ENCODE peak calls at places on chromosomes 3 and 15, in four cellular contexts. J is mammary epithelial cell, Z is thoracic aorta, T is tibial artery. Q is an unnamed sample.

GRCh38 chr15:55496716-55497115 is 11.3 kb downstream of the DNAAF4 start:
- DNase-seq in J (no peak), Z (no peak), T (no peak), Q (no peak)

GRCh38 chr3:14424711-14425573 is 22.5 kb downstream of the SLC6A6 start:
- DNase-seq in J (no peak), Z (no peak), T (no peak), Q (no peak)

GRCh38 chr15:70281261-70281810 is 183.6 kb upstream of the TLE3 start:
- DNase-seq in J (no peak), Z (no peak), T (no peak), Q (no peak)

GRCh38 chr3:67437090-67437489 is 217.3 kb downstream of the SUCLG2 start:
- DNase-seq in J (peak; percentile 41), Z (no peak), T (no peak), Q (no peak)

GRCh38 chr3:40258555-40258954 is 51.0 kb upstream of the EIF1B start:
- DNase-seq in J (peak; percentile 90), Z (no peak), T (no peak), Q (no peak)

GRCh38 chr15:85618956-85619491 is 175.7 kb downstream of the KLHL25 start:
- DNase-seq in J (peak; percentile 98), Z (peak; percentile 73), T (peak; percentile 92), Q (peak; percentile 92)

GRCh38 chr3:13145131-13145825 is 72.0 kb upstream of the IQSEC1 start:
- DNase-seq in J (no peak), Z (no peak), T (peak; percentile 40), Q (peak; percentile 46)

GRCh38 chr3:14771593-14772497 is 46.9 kb upstream of the FGD5 start:
- DNase-seq in J (no peak), Z (no peak), T (peak; percentile 48), Q (no peak)

GRCh38 chr3:161273589-161274218 is 52.6 kb downstream of the NMD3 start:
- DNase-seq in J (no peak), Z (no peak), T (no peak), Q (no peak)

GRCh38 chr15:68829068-68829467 is 8.4 kb upstream of the ANP32A start:
- DNase-seq in J (peak; percentile 6), Z (no peak), T (no peak), Q (no peak)

GRCh38 chr3:184805351-184806038 is 6.5 kb upstream of the VPS8 start:
- DNase-seq in J (no peak), Z (no peak), T (no peak), Q (no peak)

GRCh38 chr15:61499371-61499770 is 270.3 kb upstream of the RORA start:
- DNase-seq in J (no peak), Z (no peak), T (no peak), Q (no peak)

GRCh38 chr3:24521306-24522154 is 26.9 kb upstream of the THRB start:
- DNase-seq in J (peak; percentile 48), Z (no peak), T (peak; percentile 80), Q (peak; percentile 80)

GRCh38 chr3:13637311-13637891 is 88.5 kb downstream of the FBLN2 start:
- DNase-seq in J (no peak), Z (no peak), T (no peak), Q (no peak)

GRCh38 chr3:61776390-61776789 is 215.0 kb downstream of the PTPRG start:
- DNase-seq in J (no peak), Z (no peak), T (no peak), Q (no peak)

GRCh38 chr15:22884344-22884743 is 45.9 kb downstream of the NIPA2 start:
- DNase-seq in J (no peak), Z (no peak), T (no peak), Q (no peak)

GRCh38 chr3:186826978-186827857 is 15.3 kb upstream of the ADIPOQ start:
- DNase-seq in J (peak; percentile 80), Z (no peak), T (peak; percentile 86), Q (peak; percentile 84)

GRCh38 chr15:39142500-39142899 is 438.4 kb upstream of the THBS1 start:
- DNase-seq in J (no peak), Z (no peak), T (no peak), Q (no peak)

GRCh38 chr3:196868297-196868661 is 559 bp downstream of the SENP5 start:
- DNase-seq in J (no peak), Z (no peak), T (no peak), Q (no peak)

GRCh38 chr3:32821686-32822296 is 4.0 kb downstream of the TRIM71 start:
- DNase-seq in J (no peak), Z (no peak), T (no peak), Q (no peak)

GRCh38 chr3:98791341-98792325 is 28.5 kb downstream of the ST3GAL6 start:
- DNase-seq in J (no peak), Z (no peak), T (no peak), Q (no peak)

DNA sequence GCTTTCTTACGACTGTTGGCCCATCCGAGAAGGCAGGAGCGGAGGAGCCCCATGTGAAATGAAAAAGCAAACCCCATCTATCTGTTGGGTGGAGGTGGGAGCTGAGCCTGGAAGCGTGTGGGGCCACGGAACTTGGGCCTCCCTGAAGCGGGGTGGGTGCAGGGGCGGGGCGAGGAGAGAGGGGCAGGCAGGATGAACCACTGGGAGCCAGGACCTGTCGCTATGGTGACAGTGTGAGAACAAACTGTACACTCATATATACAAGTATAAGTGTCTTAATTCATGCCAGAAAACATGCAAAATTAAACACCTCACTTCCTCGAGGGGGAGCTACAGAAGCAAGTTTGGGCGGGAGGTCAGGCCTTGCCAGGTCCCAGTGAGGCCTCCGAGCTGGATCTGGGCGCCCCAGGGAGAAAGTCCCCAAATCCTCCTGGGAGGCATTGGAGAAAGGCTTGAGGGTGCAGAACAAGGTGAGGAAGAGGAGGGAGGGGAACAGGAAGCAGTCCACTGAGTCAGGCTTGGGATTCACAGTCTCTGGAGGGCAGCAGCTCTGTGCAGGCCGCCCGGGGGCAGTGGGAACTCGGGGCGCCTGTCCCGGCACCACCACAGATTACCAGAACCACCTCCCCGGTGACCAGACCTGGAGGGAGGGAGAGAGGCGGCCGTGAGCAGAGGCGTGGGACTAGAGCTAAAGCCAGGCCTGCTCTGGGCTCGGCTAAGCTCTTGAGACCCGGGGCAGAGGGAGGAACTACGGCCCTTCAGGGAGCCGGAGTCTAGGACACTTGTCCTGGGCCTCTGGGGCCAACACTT is 34.8 kb downstream of the RBPMS2 start:
- DNase-seq in J (peak; percentile 50), Z (no peak), T (peak; percentile 84), Q (peak; percentile 98)
- TF ChIP-seq CTCF in J (peak; percentile 31), Z (no peak), T (no peak), Q (no peak)

DNA sequence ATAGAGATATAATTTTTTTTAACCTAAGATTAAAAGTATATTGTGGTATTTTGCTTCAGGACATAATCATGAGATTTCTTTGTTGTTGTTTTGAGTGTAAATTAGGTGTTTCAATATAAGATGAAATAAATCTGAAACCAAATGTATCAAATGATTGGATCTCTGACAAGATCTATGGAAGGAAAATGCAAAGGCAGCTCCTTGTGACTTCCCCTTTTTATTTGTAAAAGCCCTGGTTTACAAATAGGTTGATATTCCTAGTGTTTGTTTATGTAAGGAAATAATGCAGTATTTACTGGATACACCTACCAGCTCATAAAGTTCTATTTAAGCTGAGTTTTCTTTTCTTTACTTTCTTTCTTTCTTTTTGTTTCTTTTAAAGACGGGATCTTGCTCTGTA is 35.9 kb downstream of the STT3B start:
- DNase-seq in J (no peak), Z (no peak), T (no peak), Q (no peak)
- H3K9me3 ChIP-seq in J (no peaks in the 10 kb centered on the region), Z (no peaks in the 10 kb centered on the region), T (no peaks in the 10 kb centered on the region), Q (no peaks in the 10 kb centered on the region)

GRCh38 chr3:129161860-129162271 is 1.0 kb upstream of the ISY1 start:
- DNase-seq in J (peak; percentile 27), Z (no peak), T (no peak), Q (no peak)

GRCh38 chr3:129164500-129164899 is 3.6 kb upstream of the ISY1 start:
- DNase-seq in J (no peak), Z (no peak), T (no peak), Q (no peak)

GRCh38 chr3:129160891-129161859 is at the start of gene ISY1:
- DNase-seq in J (peak; percentile 96), Z (peak; percentile 47), T (peak; percentile 94), Q (peak; percentile 94)

GRCh38 chr3:129166579-129167332 is 5.9 kb upstream of the ISY1 start:
- DNase-seq in J (no peak), Z (no peak), T (no peak), Q (no peak)

GRCh38 chr3:129162729-129163579 is 2.1 kb upstream of the ISY1 start:
- DNase-seq in J (no peak), Z (no peak), T (no peak), Q (no peak)
- TF ChIP-seq CTCF in J (peak; percentile 37), Z (no peak), T (no peak), Q (no peak)

GRCh38 chr15:25183581-25184330 is 229.0 kb downstream of the SNRPN start:
- DNase-seq in J (no peak), Z (no peak), T (peak; percentile 28), Q (peak; percentile 36)
- H3K9me3 ChIP-seq in J (peaks cover 28% of the 10 kb centered on the region), Z (peaks cover 5% of the 10 kb centered on the region), T (peaks cover 76% of the 10 kb centered on the region), Q (peaks cover 5% of the 10 kb centered on the region)

GRCh38 chr3:11653298-11654055 is 9.8 kb upstream of the VGLL4 start:
- DNase-seq in J (no peak), Z (no peak), T (no peak), Q (no peak)
- TF ChIP-seq CTCF in J (peak; percentile 6), Z (no peak), T (no peak), Q (no peak)